ENCODE peak calls at places on chromosomes 13 and 19, in ten cellular contexts. R is fibroblast of the aortic adventitia; L is thoracic aorta; H is effector CD4-positive, alpha-beta T cell; O is NCI-H1417; V is HS-27A; A is endothelial cell; T is fibroblast of gingiva; G is activated CD4-positive, alpha-beta T cell treated with anti-CD3 and anti-CD28 coated beads for 36 hours; P is neural crest cell. D is an unnamed sample.

GRCh38 chr19:566403-566802 is 6.0 kb upstream of the BSG start:
- DNase-seq in T (no peak), L (no peak), V (no peak), P (no peak), G (no peak), H (no peak), O (no peak), A (no peak), R (peak), D (no peak)

GRCh38 chr13:23656637-23657036 is 86.4 kb downstream of the TNFRSF19 start:
- DNase-seq in A (no peak), P (no peak), L (no peak), V (no peak), T (peak), O (peak), G (no peak), H (no peak), R (peak), D (no peak)

GRCh38 chr13:94305934-94306333 is 173.5 kb downstream of the DCT start:
- DNase-seq in O (no peak), V (no peak), A (no peak), L (no peak), H (no peak), G (no peak), P (no peak), R (peak), T (peak), D (no peak)

GRCh38 chr19:14325863-14326262 is 55.4 kb upstream of the ADGRE5 start:
- DNase-seq in P (no peak), H (no peak), L (no peak), A (no peak), T (no peak), G (no peak), R (no peak), V (no peak), O (no peak), D (no peak)

GRCh38 chr13:97043302-97043701 is 49.0 kb upstream of the OXGR1 start:
- DNase-seq in R (peak), G (no peak), A (no peak), V (no peak), T (peak), H (no peak), P (no peak), O (no peak), L (no peak), D (no peak)

GRCh38 chr13:51845574-51846318 is 769 bp upstream of the TMEM272 start:
- DNase-seq in O (no peak), A (no peak), L (no peak), G (no peak), R (no peak), V (no peak), P (no peak), T (no peak), H (no peak), D (no peak)

GRCh38 chr19:48393559-48394330 is at the start of gene GRIN2D:
- DNase-seq in T (peak), R (no peak), L (no peak), V (no peak), A (peak), P (peak), H (peak), G (peak), O (peak), D (no peak)

GRCh38 chr13:20799726-20800416 is 26.1 kb upstream of the EEF1AKMT1 start:
- DNase-seq in R (peak), P (no peak), G (no peak), H (no peak), V (no peak), A (no peak), O (no peak), L (no peak), T (peak), D (no peak)

GRCh38 chr19:37977391-37977790 is 70.4 kb downstream of the SIPA1L3 start:
- DNase-seq in R (no peak), T (no peak), L (no peak), V (no peak), P (no peak), G (no peak), A (no peak), O (no peak), H (no peak), D (no peak)

D was measured in omental fat pad.